ENCODE peak calls at places on chromosomes 6 and 20, in six cellular contexts. H is uterus, U is cardiac fibroblast, S is esophagus squamous epithelium, K is AG10803, N is HCT116. D is an unnamed sample.
A peak's percentile ranks its signal among the peaks of the same experiment; 100 is the strongest.

GRCh38 chr6:156910011-156910334 is 132.8 kb downstream of the ARID1B start:
- DNase-seq in N (no peak), H (no peak), S (no peak), K (no peak), U (no peak), D (no peak)

GRCh38 chr6:31967926-31968320 is 4.0 kb downstream of the DXO start:
- DNase-seq in H (no peak), K (no peak), S (no peak), U (no peak), N (no peak), D (no peak)

GRCh38 chr6:42260972-42261371 is 43.3 kb upstream of the MRPS10 start:
- DNase-seq in S (no peak), U (no peak), N (no peak), K (no peak), H (peak; percentile 72), D (no peak)

GRCh38 chr6:154276810-154277577 is 79.6 kb downstream of the IPCEF1 start:
- DNase-seq in N (peak; percentile 33), U (peak; percentile 67), S (no peak), K (peak; percentile 45), H (no peak), D (peak; percentile 61)

GRCh38 chr20:48267825-48268615 is 482.7 kb upstream of the SULF2 start:
- DNase-seq in S (no peak), U (no peak), K (no peak), N (no peak), H (no peak), D (no peak)

GRCh38 chr6:139594333-139594965 is 220.0 kb upstream of the CITED2 start:
- DNase-seq in N (no peak), U (no peak), S (no peak), K (no peak), H (no peak), D (no peak)

GRCh38 chr6:49915035-49915434 is 48.7 kb upstream of the CRISP1 start:
- DNase-seq in S (no peak), H (no peak), K (no peak), N (no peak), U (no peak), D (peak; percentile 78)

GRCh38 chr6:1201547-1202200 is 110.2 kb upstream of the FOXQ1 start:
- DNase-seq in H (no peak), N (no peak), K (no peak), S (no peak), U (no peak), D (no peak)

GRCh38 chr6:82878812-82879211 is 186.8 kb downstream of the UBE3D start:
- DNase-seq in K (peak; percentile 32), H (no peak), U (peak; percentile 34), S (no peak), N (no peak), D (no peak)

GRCh38 chr6:116101298-116101718 is 655 bp downstream of the NT5DC1 start:
- DNase-seq in S (no peak), K (no peak), U (no peak), H (no peak), N (no peak), D (no peak)

GRCh38 chr6:40541556-40542174 is 45.5 kb downstream of the LRFN2 start:
- DNase-seq in H (no peak), S (no peak), N (no peak), K (no peak), U (no peak), D (no peak)

GRCh38 chr6:106883808-106884262 is 90.7 kb downstream of the CD24 start:
- DNase-seq in N (no peak), S (no peak), H (no peak), K (no peak), U (no peak), D (peak; percentile 41)

GRCh38 chr20:31829731-31830130 is 10.6 kb downstream of the MYLK2 start:
- DNase-seq in K (no peak), N (no peak), U (no peak), H (no peak), S (no peak), D (no peak)

GRCh38 chr20:59005523-59006166 is 1.4 kb downstream of the CTSZ start:
- DNase-seq in U (no peak), S (no peak), N (no peak), H (no peak), K (no peak), D (no peak)

GRCh38 chr6:105041880-105042279 is 85.0 kb downstream of the LIN28B start:
- DNase-seq in H (no peak), N (no peak), S (no peak), K (no peak), U (no peak), D (no peak)

GRCh38 chr6:36697481-36697903 is at the start of gene RAB44:
- DNase-seq in S (no peak), N (no peak), U (no peak), K (no peak), H (no peak), D (no peak)
- H3K4me3 ChIP-seq in S (no peak within 1 kb of the TSS), N (no peak within 1 kb of the TSS), U (no peak within 1 kb of the TSS), K (no peak within 1 kb of the TSS), H (no peak within 1 kb of the TSS), D (no peak within 1 kb of the TSS)

GRCh38 chr6:69818223-69818930 is 21.6 kb upstream of the LMBRD1 start:
- DNase-seq in K (no peak), U (no peak), H (no peak), N (no peak), S (no peak), D (no peak)

GRCh38 chr6:69819138-69819537 is 22.3 kb upstream of the LMBRD1 start:
- DNase-seq in N (no peak), U (no peak), H (no peak), S (no peak), K (no peak), D (no peak)

GRCh38 chr6:69817358-69817757 is 20.5 kb upstream of the LMBRD1 start:
- DNase-seq in K (no peak), S (no peak), H (no peak), U (no peak), N (no peak), D (no peak)

GRCh38 chr6:69816017-69816416 is 19.2 kb upstream of the LMBRD1 start:
- DNase-seq in K (no peak), S (no peak), U (no peak), H (no peak), N (no peak), D (no peak)

DNA sequence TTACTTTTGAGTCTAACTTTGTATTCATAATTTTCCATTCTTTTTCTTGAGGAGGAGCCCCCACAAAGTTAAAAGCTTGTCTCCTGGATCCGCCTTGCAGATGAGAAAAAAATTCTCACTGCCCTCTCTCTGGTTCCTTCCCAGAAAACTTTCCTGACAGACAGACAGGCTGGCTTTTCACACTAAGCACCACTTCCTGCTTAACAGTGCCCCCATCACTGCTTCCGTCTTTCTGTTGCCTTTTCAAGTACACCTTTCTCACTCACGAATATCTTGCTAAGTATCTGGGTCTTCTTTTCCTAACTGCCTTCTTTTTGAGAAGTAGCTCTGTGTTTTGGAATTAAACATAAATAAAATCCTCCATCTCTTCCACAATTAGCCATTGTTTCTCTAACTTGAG is 19.8 kb upstream of the LMBRD1 start:
- DNase-seq in S (no peak), H (no peak), U (no peak), K (no peak), N (no peak), D (no peak)
- TF ChIP-seq CTCF in S (no peak), H (no peak), U (no peak), K (no peak), N (no peak), D (no peak)

GRCh38 chr20:53611449-53611894 is 17.8 kb upstream of the ZNF217 start:
- DNase-seq in S (no peak), N (peak; percentile 78), U (peak; percentile 99), K (peak; percentile 99), H (peak; percentile 28), D (peak; percentile 88)
- H3K4me3 ChIP-seq in S (no peak overlapping the region), N (peak overlapping the region; percentile 15), U (no peak overlapping the region), K (peak overlapping the region; percentile 11), H (no peak overlapping the region), D (no peak overlapping the region)

GRCh38 chr20:23143986-23144695 is 58.0 kb upstream of the CD93 start:
- DNase-seq in K (no peak), N (no peak), S (no peak), U (no peak), H (no peak), D (peak; percentile 84)

GRCh38 chr20:23141450-23142161 is 55.5 kb upstream of the CD93 start:
- DNase-seq in U (no peak), S (no peak), K (no peak), H (no peak), N (no peak), D (no peak)

GRCh38 chr20:23142162-23143050 is 56.3 kb upstream of the CD93 start:
- DNase-seq in U (no peak), N (no peak), S (no peak), H (no peak), K (no peak), D (peak; percentile 45)

GRCh38 chr20:23144856-23145255 is 58.7 kb upstream of the CD93 start:
- DNase-seq in S (no peak), U (no peak), N (no peak), H (no peak), K (no peak), D (no peak)

GRCh38 chr20:23143098-23143497 is 57.0 kb upstream of the CD93 start:
- DNase-seq in N (peak; percentile 47), S (no peak), K (peak; percentile 82), H (no peak), U (peak; percentile 80), D (peak; percentile 91)
- TF ChIP-seq CTCF in N (no peak), S (no peak), K (no peak), H (no peak), U (no peak), D (no peak)

DNA sequence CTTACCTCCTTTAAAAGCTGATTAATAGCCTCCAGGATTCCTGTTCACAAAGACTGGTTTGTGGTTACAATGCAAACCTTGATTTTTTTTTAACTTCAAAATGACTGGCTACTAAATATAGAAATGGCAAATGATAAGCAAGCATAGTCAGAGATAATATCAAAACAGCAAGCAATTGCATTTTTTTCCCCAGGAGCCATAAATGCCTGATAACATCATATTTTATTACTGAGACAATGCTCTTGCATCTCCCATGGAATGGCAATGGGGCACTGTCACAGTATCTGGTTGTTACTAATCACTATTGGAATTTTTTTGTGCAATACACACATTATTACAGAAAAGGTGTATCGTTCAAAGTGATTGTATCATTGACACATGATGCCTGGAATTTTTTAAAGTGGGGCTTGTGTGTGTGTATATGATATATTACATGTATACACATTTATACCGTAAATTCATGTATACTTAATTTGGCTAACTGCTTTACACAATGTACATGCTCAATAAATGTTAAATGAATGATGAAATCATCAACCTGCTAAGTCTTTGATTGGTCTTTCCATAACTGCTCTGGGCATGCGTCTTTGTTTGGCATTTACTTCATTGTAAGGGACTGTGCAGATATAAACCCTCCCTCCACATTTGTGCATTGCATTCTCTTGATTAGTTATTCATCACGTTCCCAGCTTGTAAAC is 985 bp upstream of the SALL4 start:
- DNase-seq in K (no peak), H (no peak), N (no peak), U (no peak), S (no peak), D (peak; percentile 20)
- H3K4me3 ChIP-seq in K (no peak overlapping the region), H (no peak overlapping the region), N (no peak overlapping the region), U (no peak overlapping the region), S (no peak overlapping the region), D (no peak overlapping the region)